ENCODE peak calls at places on chromosomes 5 and 9, in eight cellular contexts. S, M, F, O, T, H, E and B are unnamed samples.

GRCh38 chr9:9612270-9612669 is 1000.5 kb downstream of the PTPRD start:
- DNase-seq in S (no peak), M (no peak), F (no peak), O (no peak), T (no peak), H (no peak), E (no peak), B (no peak)

GRCh38 chr5:17024686-17025180 is 88.6 kb upstream of the MYO10 start:
- DNase-seq in S (no peak), M (no peak), F (peak; percentile 84), O (no peak), T (no peak), H (no peak), E (peak; percentile 86), B (peak; percentile 88)

GRCh38 chr9:92592537-92592936 is 56.7 kb upstream of the ECM2 start:
- DNase-seq in S (no peak), M (no peak), F (no peak), O (no peak), T (no peak), H (no peak), E (no peak), B (no peak)

GRCh38 chr5:173496129-173496882 is 120.1 kb downstream of the BOD1 start:
- DNase-seq in S (peak; percentile 58), M (no peak), F (no peak), O (no peak), T (no peak), H (no peak), E (no peak), B (no peak)

GRCh38 chr9:70408393-70409040 is 5.9 kb downstream of the KLF9 start:
- DNase-seq in S (no peak), M (no peak), F (peak; percentile 20), O (no peak), T (no peak), H (no peak), E (no peak), B (no peak)

GRCh38 chr5:56356121-56356875 is 123.2 kb upstream of the ANKRD55 start:
- DNase-seq in S (no peak), M (peak; percentile 46), F (no peak), O (no peak), T (no peak), H (no peak), E (no peak), B (no peak)

GRCh38 chr9:38375572-38375963 is 16.9 kb upstream of the ALDH1B1 start:
- DNase-seq in S (no peak), M (no peak), F (no peak), O (no peak), T (no peak), H (no peak), E (no peak), B (no peak)

GRCh38 chr9:70083429-70083828 is 39.8 kb downstream of the MAMDC2 start:
- DNase-seq in S (no peak), M (no peak), F (peak; percentile 8), O (no peak), T (no peak), H (no peak), E (peak; percentile 21), B (no peak)

GRCh38 chr5:93279292-93279974 is 301.6 kb downstream of the NR2F1-AS1 start:
- DNase-seq in S (no peak), M (no peak), F (peak; percentile 40), O (no peak), T (no peak), H (no peak), E (no peak), B (no peak)

GRCh38 chr9:132200706-132201105 is 38.8 kb downstream of the NTNG2 start:
- DNase-seq in S (no peak), M (no peak), F (no peak), O (no peak), T (no peak), H (no peak), E (no peak), B (no peak)

GRCh38 chr9:134291961-134292871 is 34.0 kb upstream of the RXRA start:
- DNase-seq in S (no peak), M (no peak), F (no peak), O (no peak), T (no peak), H (no peak), E (no peak), B (no peak)

GRCh38 chr9:86775718-86776117 is 171.6 kb downstream of the GAS1 start:
- DNase-seq in S (no peak), M (no peak), F (no peak), O (no peak), T (no peak), H (no peak), E (no peak), B (no peak)

GRCh38 chr5:123300266-123300665 is 122.9 kb downstream of the CEP120 start:
- DNase-seq in S (no peak), M (no peak), F (no peak), O (no peak), T (no peak), H (no peak), E (no peak), B (no peak)

GRCh38 chr5:84487963-84488362 is 103.3 kb upstream of the EDIL3 start:
- DNase-seq in S (no peak), M (no peak), F (peak; percentile 34), O (no peak), T (no peak), H (no peak), E (peak; percentile 41), B (no peak)

GRCh38 chr9:16743375-16743774 is 127.1 kb downstream of the BNC2 start:
- DNase-seq in S (no peak), M (no peak), F (no peak), O (no peak), T (no peak), H (no peak), E (peak; percentile 72), B (no peak)

GRCh38 chr5:132138260-132138659 is 64.7 kb downstream of the CSF2 start:
- DNase-seq in S (no peak), M (no peak), F (peak; percentile 70), O (no peak), T (no peak), H (no peak), E (no peak), B (no peak)